ENCODE peak calls at places on chromosomes 13 and 19, in seven cellular contexts. One of them, this sample, is unnamed.
A peak's percentile ranks its signal among the peaks of the same experiment; 100 is the strongest.

GRCh38 chr19:3606174-3606689 is 443 bp downstream of the TBXA2R start:
- DNase-seq in HuH-7.5: no peak
- DNase-seq in KBM-7: peak; percentile 19
- DNase-seq in posterior vena cava: peak; percentile 81
- DNase-seq in nephron progenitor cell: no peak
- DNase-seq in omental fat pad: no peak
- DNase-seq in GM12864: no peak
- DNase-seq in this sample: no peak

GRCh38 chr13:90205911-90206310 is 1141.6 kb upstream of the MIR17HG start:
- DNase-seq in GM12864: no peak
- DNase-seq in omental fat pad: no peak
- DNase-seq in nephron progenitor cell: no peak
- DNase-seq in posterior vena cava: no peak
- DNase-seq in HuH-7.5: no peak
- DNase-seq in KBM-7: no peak
- DNase-seq in this sample: no peak

GRCh38 chr19:38190061-38190460 is 34.0 kb downstream of the DPF1 start:
- DNase-seq in HuH-7.5: no peak
- DNase-seq in omental fat pad: no peak
- DNase-seq in KBM-7: no peak
- DNase-seq in posterior vena cava: no peak
- DNase-seq in nephron progenitor cell: no peak
- DNase-seq in GM12864: no peak
- DNase-seq in this sample: no peak

GRCh38 chr13:100098445-100099116 is 9.7 kb downstream of the PCCA start:
- DNase-seq in nephron progenitor cell: no peak
- DNase-seq in GM12864: no peak
- DNase-seq in posterior vena cava: no peak
- DNase-seq in HuH-7.5: no peak
- DNase-seq in omental fat pad: no peak
- DNase-seq in KBM-7: no peak
- DNase-seq in this sample: no peak

GRCh38 chr19:55478364-55478763 is 1.9 kb downstream of the ZNF628 start:
- DNase-seq in posterior vena cava: no peak
- DNase-seq in omental fat pad: no peak
- DNase-seq in HuH-7.5: no peak
- DNase-seq in KBM-7: no peak
- DNase-seq in nephron progenitor cell: no peak
- DNase-seq in GM12864: no peak
- DNase-seq in this sample: no peak

GRCh38 chr13:59696229-59696628 is 467.5 kb downstream of the DIAPH3 start:
- DNase-seq in HuH-7.5: no peak
- DNase-seq in GM12864: no peak
- DNase-seq in KBM-7: no peak
- DNase-seq in nephron progenitor cell: no peak
- DNase-seq in omental fat pad: no peak
- DNase-seq in posterior vena cava: no peak
- DNase-seq in this sample: no peak

GRCh38 chr13:52734075-52734623 is 5.5 kb downstream of the CNMD start:
- DNase-seq in posterior vena cava: no peak
- DNase-seq in nephron progenitor cell: no peak
- DNase-seq in KBM-7: no peak
- DNase-seq in GM12864: no peak
- DNase-seq in omental fat pad: no peak
- DNase-seq in HuH-7.5: no peak
- DNase-seq in this sample: no peak

GRCh38 chr19:43634516-43634876 is 5.2 kb downstream of the CADM4 start:
- DNase-seq in omental fat pad: no peak
- DNase-seq in HuH-7.5: no peak
- DNase-seq in KBM-7: no peak
- DNase-seq in posterior vena cava: no peak
- DNase-seq in nephron progenitor cell: no peak
- DNase-seq in GM12864: no peak
- DNase-seq in this sample: no peak

GRCh38 chr19:45172611-45173208 is 5.3 kb downstream of the TRAPPC6A start:
- DNase-seq in GM12864: no peak
- DNase-seq in KBM-7: no peak
- DNase-seq in omental fat pad: no peak
- DNase-seq in posterior vena cava: peak; percentile 57
- DNase-seq in nephron progenitor cell: no peak
- DNase-seq in HuH-7.5: no peak
- DNase-seq in this sample: no peak

GRCh38 chr19:10142701-10143375 is 23.1 kb upstream of the EIF3G start:
- DNase-seq in nephron progenitor cell: no peak
- DNase-seq in KBM-7: no peak
- DNase-seq in HuH-7.5: no peak
- DNase-seq in GM12864: no peak
- DNase-seq in posterior vena cava: no peak
- DNase-seq in omental fat pad: no peak
- DNase-seq in this sample: no peak

GRCh38 chr13:75258159-75258782 is 223.7 kb downstream of the TBC1D4 start:
- DNase-seq in omental fat pad: no peak
- DNase-seq in nephron progenitor cell: no peak
- DNase-seq in HuH-7.5: no peak
- DNase-seq in posterior vena cava: no peak
- DNase-seq in KBM-7: peak; percentile 50
- DNase-seq in GM12864: peak; percentile 1
- DNase-seq in this sample: peak; percentile 77

GRCh38 chr19:12834976-12835757 is 788 bp upstream of the RTBDN start:
- DNase-seq in omental fat pad: no peak
- DNase-seq in HuH-7.5: peak; percentile 70
- DNase-seq in posterior vena cava: no peak
- DNase-seq in KBM-7: peak; percentile 37
- DNase-seq in GM12864: no peak
- DNase-seq in nephron progenitor cell: peak; percentile 59
- DNase-seq in this sample: no peak

GRCh38 chr13:43203781-43204180 is 180.4 kb downstream of the DNAJC15 start:
- DNase-seq in HuH-7.5: no peak
- DNase-seq in GM12864: no peak
- DNase-seq in posterior vena cava: no peak
- DNase-seq in nephron progenitor cell: no peak
- DNase-seq in omental fat pad: no peak
- DNase-seq in KBM-7: no peak
- DNase-seq in this sample: no peak

GRCh38 chr13:42279080-42279479 is 7.1 kb downstream of the AKAP11 start:
- DNase-seq in nephron progenitor cell: no peak
- DNase-seq in posterior vena cava: no peak
- DNase-seq in HuH-7.5: no peak
- DNase-seq in omental fat pad: no peak
- DNase-seq in KBM-7: peak; percentile 69
- DNase-seq in GM12864: no peak
- DNase-seq in this sample: no peak

GRCh38 chr13:51347099-51347498 is 7.6 kb downstream of the SERPINE3 start:
- DNase-seq in KBM-7: no peak
- DNase-seq in omental fat pad: no peak
- DNase-seq in HuH-7.5: no peak
- DNase-seq in nephron progenitor cell: no peak
- DNase-seq in GM12864: no peak
- DNase-seq in posterior vena cava: no peak
- DNase-seq in this sample: no peak

GRCh38 chr13:112229445-112229844 is 146.7 kb upstream of the SPACA7 start:
- DNase-seq in KBM-7: no peak
- DNase-seq in omental fat pad: no peak
- DNase-seq in HuH-7.5: no peak
- DNase-seq in nephron progenitor cell: no peak
- DNase-seq in posterior vena cava: peak; percentile 77
- DNase-seq in GM12864: no peak
- DNase-seq in this sample: no peak

GRCh38 chr19:45515081-45515624 is 7.9 kb downstream of the VASP start:
- DNase-seq in GM12864: peak; percentile 57
- DNase-seq in HuH-7.5: no peak
- DNase-seq in nephron progenitor cell: no peak
- DNase-seq in omental fat pad: no peak
- DNase-seq in posterior vena cava: no peak
- DNase-seq in KBM-7: peak; percentile 95
- DNase-seq in this sample: peak; percentile 96

GRCh38 chr19:7942981-7943443 is 454 bp downstream of the TIMM44 start:
- DNase-seq in omental fat pad: no peak
- DNase-seq in KBM-7: no peak
- DNase-seq in posterior vena cava: no peak
- DNase-seq in GM12864: no peak
- DNase-seq in HuH-7.5: no peak
- DNase-seq in nephron progenitor cell: no peak
- DNase-seq in this sample: no peak

GRCh38 chr19:36051236-36051635 is 2.8 kb downstream of the THAP8 start:
- DNase-seq in GM12864: no peak
- DNase-seq in omental fat pad: no peak
- DNase-seq in posterior vena cava: no peak
- DNase-seq in KBM-7: no peak
- DNase-seq in nephron progenitor cell: peak; percentile 18
- DNase-seq in HuH-7.5: no peak
- DNase-seq in this sample: no peak

GRCh38 chr13:21011378-21011777 is 50.0 kb downstream of the LATS2 start:
- DNase-seq in KBM-7: no peak
- DNase-seq in HuH-7.5: no peak
- DNase-seq in omental fat pad: no peak
- DNase-seq in posterior vena cava: no peak
- DNase-seq in GM12864: no peak
- DNase-seq in nephron progenitor cell: no peak
- DNase-seq in this sample: no peak

GRCh38 chr19:11091343-11092153 is 2.3 kb downstream of the LDLR start:
- DNase-seq in omental fat pad: no peak
- DNase-seq in posterior vena cava: peak; percentile 87
- DNase-seq in nephron progenitor cell: no peak
- DNase-seq in HuH-7.5: no peak
- DNase-seq in KBM-7: peak; percentile 86
- DNase-seq in GM12864: no peak
- DNase-seq in this sample: peak; percentile 56

GRCh38 chr19:5292453-5292842 is 48.2 kb downstream of the PTPRS start:
- DNase-seq in nephron progenitor cell: no peak
- DNase-seq in KBM-7: peak; percentile 46
- DNase-seq in HuH-7.5: no peak
- DNase-seq in posterior vena cava: no peak
- DNase-seq in omental fat pad: no peak
- DNase-seq in GM12864: no peak
- DNase-seq in this sample: no peak

GRCh38 chr19:37654525-37654832 is 786 bp downstream of the ZFP30 start:
- DNase-seq in omental fat pad: no peak
- DNase-seq in GM12864: no peak
- DNase-seq in HuH-7.5: peak; percentile 40
- DNase-seq in nephron progenitor cell: no peak
- DNase-seq in KBM-7: no peak
- DNase-seq in posterior vena cava: no peak
- DNase-seq in this sample: peak; percentile 74

GRCh38 chr19:46546194-46546896 is 50.7 kb upstream of the PNMA8B start:
- DNase-seq in posterior vena cava: no peak
- DNase-seq in GM12864: no peak
- DNase-seq in omental fat pad: no peak
- DNase-seq in KBM-7: peak; percentile 81
- DNase-seq in nephron progenitor cell: peak; percentile 31
- DNase-seq in HuH-7.5: peak; percentile 60
- DNase-seq in this sample: no peak

GRCh38 chr13:99990045-99990977 is 8.7 kb downstream of the ZIC2 start:
- DNase-seq in posterior vena cava: no peak
- DNase-seq in KBM-7: no peak
- DNase-seq in GM12864: no peak
- DNase-seq in HuH-7.5: no peak
- DNase-seq in omental fat pad: no peak
- DNase-seq in nephron progenitor cell: peak; percentile 64
- DNase-seq in this sample: no peak